ENCODE peak calls at places on chromosomes 7 and 10, in seven cellular contexts. S is mammary epithelial cell, Y is fibroblast of lung, D is PC-9, Q is hepatocyte, P is GM23248, O is endothelial cell of umbilical vein. V is an unnamed sample.
A peak's percentile ranks its signal among the peaks of the same experiment; 100 is the strongest.

GRCh38 chr7:47681241-47681810 is 99.4 kb upstream of the TNS3 start:
- DNase-seq in Y (no peak), D (no peak), Q (no peak), P (no peak), O (no peak), S (no peak), V (no peak)

GRCh38 chr10:126372359-126372758 is 15.9 kb downstream of the ADAM12 start:
- DNase-seq in P (no peak), Q (no peak), Y (no peak), D (no peak), S (no peak), O (no peak), V (no peak)

GRCh38 chr7:67854236-67854635 is 857.6 kb downstream of the TYW1 start:
- DNase-seq in Q (peak; percentile 18), O (no peak), D (no peak), P (peak; percentile 15), S (no peak), Y (no peak), V (peak; percentile 68)

GRCh38 chr7:142612264-142612881 is 136.9 kb upstream of the PRSS1 start:
- DNase-seq in P (peak; percentile 48), O (peak; percentile 9), D (no peak), Y (peak; percentile 21), Q (no peak), S (peak; percentile 10), V (no peak)

GRCh38 chr10:11824825-11825224 is 1.7 kb downstream of the PROSER2 start:
- DNase-seq in S (no peak), Y (no peak), P (no peak), Q (peak; percentile 39), D (peak; percentile 32), O (no peak), V (no peak)

GRCh38 chr10:27899058-27899457 is 99.8 kb downstream of the ODAD2 start:
- DNase-seq in D (no peak), Y (no peak), Q (no peak), O (no peak), P (no peak), S (no peak), V (no peak)

GRCh38 chr10:127492607-127493250 is 56.4 kb upstream of the NPS start:
- DNase-seq in O (no peak), P (peak; percentile 2), Y (no peak), D (no peak), Q (no peak), S (no peak), V (no peak)

GRCh38 chr7:130131191-130131834 is 61.0 kb downstream of the KLHDC10 start:
- DNase-seq in D (no peak), S (no peak), Q (no peak), O (no peak), Y (no peak), P (no peak), V (no peak)

GRCh38 chr7:107398161-107398560 is 71.7 kb upstream of the GPR22 start:
- DNase-seq in D (no peak), Q (no peak), Y (no peak), S (no peak), P (no peak), O (no peak), V (no peak)

GRCh38 chr7:2209146-2209960 is 23.4 kb downstream of the MAD1L1 start:
- DNase-seq in Q (peak; percentile 81), O (peak; percentile 55), D (peak; percentile 49), Y (peak; percentile 75), S (peak; percentile 11), P (peak; percentile 83), V (peak; percentile 69)

GRCh38 chr10:61215276-61215675 is 237.9 kb downstream of the TMEM26 start:
- DNase-seq in S (no peak), P (no peak), Q (no peak), D (no peak), Y (no peak), O (no peak), V (no peak)

GRCh38 chr10:106898441-106898840 is 266.1 kb downstream of the SORCS1 start:
- DNase-seq in D (no peak), Y (no peak), S (no peak), O (no peak), Q (no peak), P (no peak), V (no peak)

GRCh38 chr10:86365346-86366032 is 1.1 kb downstream of the GRID1 start:
- DNase-seq in Q (no peak), Y (no peak), D (no peak), S (no peak), P (no peak), O (no peak), V (no peak)

GRCh38 chr10:86367339-86367951 is 850 bp upstream of the GRID1 start:
- DNase-seq in Q (no peak), S (no peak), P (peak; percentile 39), Y (no peak), D (no peak), O (no peak), V (no peak)

GRCh38 chr10:86366902-86367338 is 325 bp upstream of the GRID1 start:
- DNase-seq in P (peak; percentile 18), Q (no peak), S (no peak), D (no peak), O (no peak), Y (no peak), V (no peak)

GRCh38 chr10:86364551-86365345 is 1.8 kb downstream of the GRID1 start:
- DNase-seq in S (no peak), Q (no peak), Y (no peak), O (no peak), D (no peak), P (no peak), V (no peak)

DNA sequence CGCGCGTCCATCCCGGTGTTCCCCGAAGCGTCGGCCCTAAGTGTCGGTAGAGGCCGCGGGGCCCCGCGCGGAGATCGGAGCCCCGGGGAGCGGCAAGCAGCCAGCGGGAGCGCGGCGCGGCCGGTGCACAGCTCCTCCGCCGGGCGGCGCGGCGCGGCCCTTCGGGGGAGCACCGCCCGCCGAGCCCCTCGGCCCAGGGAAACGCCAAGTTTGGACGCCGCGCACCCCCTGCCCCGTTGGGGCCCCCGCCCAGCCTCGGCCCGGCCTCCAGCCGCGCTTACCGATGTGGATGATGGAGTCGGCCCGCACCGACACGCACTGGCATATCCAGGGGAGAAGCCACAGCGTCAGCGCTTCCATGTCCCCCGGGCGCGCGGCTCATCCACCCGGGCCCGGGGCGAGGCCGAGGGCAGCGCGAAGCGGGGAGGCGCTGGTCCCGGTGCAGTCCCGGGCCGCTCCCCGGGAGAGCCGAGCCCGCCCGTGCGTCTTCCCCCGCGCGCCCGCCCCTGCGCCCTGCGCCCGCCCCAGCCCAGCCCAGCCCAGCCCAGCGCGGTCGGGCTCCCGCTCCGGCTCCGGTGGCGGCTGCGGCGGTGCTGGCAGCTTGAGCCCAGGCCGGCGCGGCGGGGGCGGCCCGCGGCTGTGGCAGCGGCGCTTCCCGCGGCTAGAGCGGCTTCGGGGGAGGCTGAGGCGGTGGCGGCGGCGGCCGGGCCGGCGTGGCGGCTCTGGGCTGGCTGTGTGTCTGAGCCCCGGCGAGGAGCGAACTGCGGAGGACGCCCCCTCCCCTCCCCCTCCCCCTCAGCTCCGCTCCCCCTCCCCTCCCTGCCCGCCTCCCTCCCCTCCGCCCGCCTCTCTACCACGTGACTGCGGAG is at the start of gene GRID1:
- DNase-seq in Q (peak; percentile 62), D (no peak), S (no peak), O (no peak), Y (no peak), P (peak; percentile 35), V (peak; percentile 37)
- TF ChIP-seq EZH2 in Q (peak; percentile 77), D (no peak), S (no peak), O (peak; percentile 85), Y (no peak), P (peak; percentile 11), V (peak; percentile 93)

DNA sequence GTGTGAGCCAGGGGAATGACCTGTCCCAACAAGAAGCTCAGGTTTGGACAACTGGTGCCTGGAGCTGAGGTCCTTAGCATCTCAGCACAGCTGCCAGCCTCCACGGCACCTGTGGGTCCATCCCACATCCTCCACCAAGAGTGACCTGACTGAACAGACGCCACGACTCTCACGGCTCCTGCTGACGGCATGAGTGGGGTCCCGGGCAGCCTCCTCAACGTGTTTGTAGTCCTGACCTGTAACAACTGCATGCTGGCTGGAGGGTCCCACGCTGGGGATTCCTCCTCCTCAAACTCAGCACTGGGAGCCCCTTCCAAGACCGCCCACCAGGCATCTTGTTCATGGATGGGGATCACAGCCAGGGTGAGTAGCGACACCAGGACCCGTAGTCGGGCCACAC is 36.2 kb downstream of the FAM20C start:
- DNase-seq in P (no peak), Y (no peak), S (no peak), O (no peak), Q (no peak), D (no peak), V (no peak)
- H3K9me3 ChIP-seq in P (no peaks in the 10 kb centered on the region), Y (no peaks in the 10 kb centered on the region), S (no peaks in the 10 kb centered on the region), O (no peaks in the 10 kb centered on the region), Q (no peaks in the 10 kb centered on the region), D (no peaks in the 10 kb centered on the region), V (no peaks in the 10 kb centered on the region)

DNA sequence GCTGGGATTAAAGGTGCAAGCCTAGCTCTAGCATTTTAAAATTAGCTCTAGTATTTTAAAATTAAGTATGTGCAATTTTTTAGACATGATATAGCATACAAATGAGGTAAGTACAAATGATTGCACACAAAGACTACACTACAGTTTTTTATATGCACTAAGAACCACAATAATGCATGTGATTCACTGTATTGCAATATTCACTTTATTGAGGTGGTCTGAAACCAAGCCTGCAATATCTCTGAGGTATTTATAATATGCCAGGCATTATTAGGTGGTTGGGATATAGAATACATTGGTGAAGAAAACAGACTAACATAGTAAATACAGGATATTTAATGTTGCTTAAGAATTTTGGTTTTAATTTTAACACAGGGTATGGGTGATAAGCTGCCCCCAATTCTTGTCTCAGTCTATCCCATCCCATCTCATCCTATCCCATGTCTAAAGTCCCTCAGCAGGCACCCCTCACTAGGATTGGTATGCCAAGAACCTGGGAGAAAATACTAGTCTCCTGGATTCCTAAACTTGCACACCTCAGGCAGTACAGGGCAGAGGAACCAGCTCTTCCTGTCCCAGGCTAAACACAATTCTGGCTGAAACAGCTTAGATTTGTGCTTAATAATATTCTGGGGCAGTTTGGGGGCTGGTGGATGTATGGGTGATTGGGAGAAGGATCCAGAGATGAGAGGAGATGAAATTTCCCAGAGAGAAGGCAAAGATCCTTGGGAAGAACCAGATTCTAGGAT is 90.4 kb downstream of the HIPK2 start:
- DNase-seq in Y (no peak), P (peak; percentile 45), S (peak; percentile 6), Q (no peak), O (no peak), D (no peak), V (no peak)
- TF ChIP-seq EZH2 in Y (no peak), P (no peak), S (no peak), Q (no peak), O (no peak), D (no peak), V (no peak)

DNA sequence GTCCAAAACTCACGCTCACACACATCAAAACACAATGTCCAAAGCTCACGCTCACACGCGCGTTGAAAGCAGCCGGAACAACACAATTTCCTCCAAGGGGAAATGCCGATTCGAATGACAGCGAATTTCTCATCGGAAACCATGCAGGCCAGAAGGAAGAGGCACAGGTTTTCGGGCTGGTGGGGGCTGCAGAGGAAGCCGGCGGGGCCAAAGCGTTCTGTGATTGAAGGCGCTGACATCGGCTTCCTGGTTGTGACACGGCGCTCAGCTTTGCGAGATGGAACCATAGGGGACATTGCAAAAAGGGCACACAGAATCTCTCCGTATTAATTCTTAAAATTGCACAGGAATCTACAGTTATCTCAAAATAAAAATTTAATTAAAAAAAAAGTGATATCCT is 61.3 kb downstream of the FOXL3 start:
- DNase-seq in D (no peak), S (no peak), Q (no peak), O (peak; percentile 44), P (no peak), Y (no peak), V (no peak)
- H3K9me3 ChIP-seq in D (no peaks in the 10 kb centered on the region), S (no peaks in the 10 kb centered on the region), Q (no peaks in the 10 kb centered on the region), O (no peaks in the 10 kb centered on the region), P (no peaks in the 10 kb centered on the region), Y (no peaks in the 10 kb centered on the region), V (no peaks in the 10 kb centered on the region)